ENCODE peak calls at places on chromosome 9, in ten cellular contexts. H is transverse colon, N is stomach, W is breast epithelium, E is sigmoid colon, L is HCT116, P is spleen, B is GM12892, Z is Panc1, Q is prostate gland. D is an unnamed sample.

GRCh38 chr9:71692337-71692736 is 76.0 kb downstream of the CEMIP2 start:
- DNase-seq in L (no peak), W (no peak), H (no peak), Q (no peak), Z (no peak), P (no peak), E (no peak), N (no peak), B (no peak), D (no peak)

GRCh38 chr9:133888048-133888778 is 103.9 kb downstream of the VAV2 start:
- DNase-seq in L (no peak), E (no peak), Q (no peak), B (no peak), H (no peak), N (no peak), P (no peak), W (no peak), Z (no peak), D (no peak)

GRCh38 chr9:114238919-114239879 is 83.7 kb upstream of the ORM1 start:
- DNase-seq in Q (no peak), E (no peak), B (no peak), N (no peak), L (no peak), Z (no peak), P (no peak), W (no peak), H (no peak), D (peak)

GRCh38 chr9:136107953-136108647 is 10.6 kb downstream of the TMEM250 start:
- DNase-seq in Z (no peak), L (no peak), N (no peak), Q (peak), H (peak), E (no peak), W (no peak), P (peak), B (no peak), D (no peak)

GRCh38 chr9:28264368-28264767 is 691.1 kb upstream of the C9orf72 start:
- DNase-seq in Z (no peak), E (no peak), P (no peak), W (no peak), Q (no peak), H (no peak), B (no peak), L (no peak), N (no peak), D (no peak)

GRCh38 chr9:114477642-114478041 is 27.6 kb downstream of the WHRN start:
- DNase-seq in N (no peak), Q (no peak), E (no peak), H (no peak), B (no peak), Z (no peak), P (no peak), L (no peak), W (no peak), D (no peak)

GRCh38 chr9:137199411-137200121 is 975 bp downstream of the TPRN start:
- DNase-seq in E (no peak), Q (no peak), N (no peak), Z (no peak), H (no peak), B (no peak), L (no peak), P (peak), W (no peak), D (no peak)

GRCh38 chr9:13149454-13149853 is 130.0 kb downstream of the MPDZ start:
- DNase-seq in Q (no peak), N (no peak), L (no peak), E (no peak), H (peak), Z (no peak), B (no peak), W (no peak), P (no peak), D (no peak)

GRCh38 chr9:744046-744712 is 97.3 kb upstream of the DMRT1 start:
- DNase-seq in Z (no peak), B (no peak), L (no peak), E (no peak), P (no peak), W (no peak), N (no peak), H (no peak), Q (no peak), D (no peak)

GRCh38 chr9:80090317-80090716 is 518.6 kb downstream of the TLE4 start:
- DNase-seq in Z (no peak), H (no peak), N (no peak), P (no peak), Q (no peak), L (no peak), B (no peak), E (no peak), W (no peak), D (no peak)

GRCh38 chr9:18485691-18486090 is 11.7 kb downstream of the ADAMTSL1 start:
- DNase-seq in Q (no peak), E (no peak), W (no peak), H (no peak), Z (no peak), N (no peak), P (no peak), B (no peak), L (no peak), D (no peak)

GRCh38 chr9:114454652-114455051 is 50.6 kb downstream of the WHRN start:
- DNase-seq in N (no peak), E (no peak), H (no peak), Z (no peak), B (no peak), Q (no peak), P (no peak), L (no peak), W (no peak), D (no peak)

GRCh38 chr9:19386469-19387044 is 6.5 kb upstream of the RPS6 start:
- DNase-seq in H (no peak), Q (no peak), E (no peak), P (no peak), W (no peak), Z (no peak), N (no peak), B (no peak), L (no peak), D (no peak)

GRCh38 chr9:120382453-120382852 is 197.5 kb downstream of the CDK5RAP2 start:
- DNase-seq in H (no peak), E (peak), L (no peak), P (no peak), B (no peak), Q (no peak), Z (no peak), W (no peak), N (no peak), D (no peak)

GRCh38 chr9:88974641-88975040 is 16.6 kb upstream of the S1PR3 start:
- DNase-seq in E (no peak), B (no peak), P (no peak), L (no peak), N (no peak), W (no peak), Z (no peak), Q (no peak), H (no peak), D (no peak)

GRCh38 chr9:97419315-97419867 is 7.5 kb downstream of the TDRD7 start:
- DNase-seq in P (no peak), B (no peak), N (no peak), E (no peak), Q (no peak), W (no peak), H (no peak), L (no peak), Z (no peak), D (no peak)

GRCh38 chr9:99569840-99570239 is 251.8 kb upstream of the NR4A3 start:
- DNase-seq in E (no peak), P (no peak), H (no peak), Z (no peak), Q (no peak), N (no peak), B (no peak), W (no peak), L (no peak), D (no peak)

GRCh38 chr9:20271107-20271506 is 351.2 kb downstream of the MLLT3 start:
- DNase-seq in L (no peak), W (no peak), H (no peak), Z (no peak), P (no peak), Q (no peak), E (no peak), B (no peak), N (no peak), D (no peak)

GRCh38 chr9:69143291-69143690 is 30.8 kb upstream of the TJP2 start:
- DNase-seq in L (no peak), H (no peak), N (no peak), W (no peak), Z (no peak), Q (no peak), E (no peak), B (no peak), P (no peak), D (no peak)

GRCh38 chr9:68507098-68507795 is 33.4 kb downstream of the TMEM252 start:
- DNase-seq in P (no peak), H (no peak), Z (no peak), E (no peak), B (no peak), N (no peak), W (no peak), L (peak), Q (no peak), D (no peak)

GRCh38 chr9:90124961-90125360 is 517.7 kb downstream of the DIRAS2 start:
- DNase-seq in L (no peak), Z (no peak), H (no peak), B (no peak), W (no peak), E (no peak), N (no peak), Q (no peak), P (no peak), D (no peak)

GRCh38 chr9:99859395-99859980 is 37.8 kb downstream of the NR4A3 start:
- DNase-seq in W (no peak), Q (no peak), E (no peak), L (no peak), Z (no peak), P (no peak), H (no peak), B (no peak), N (no peak), D (no peak)

GRCh38 chr9:132646726-132647125 is 23.1 kb downstream of the DDX31 start:
- DNase-seq in E (no peak), N (no peak), L (no peak), P (no peak), B (no peak), Q (no peak), Z (no peak), W (no peak), H (no peak), D (no peak)

DNA sequence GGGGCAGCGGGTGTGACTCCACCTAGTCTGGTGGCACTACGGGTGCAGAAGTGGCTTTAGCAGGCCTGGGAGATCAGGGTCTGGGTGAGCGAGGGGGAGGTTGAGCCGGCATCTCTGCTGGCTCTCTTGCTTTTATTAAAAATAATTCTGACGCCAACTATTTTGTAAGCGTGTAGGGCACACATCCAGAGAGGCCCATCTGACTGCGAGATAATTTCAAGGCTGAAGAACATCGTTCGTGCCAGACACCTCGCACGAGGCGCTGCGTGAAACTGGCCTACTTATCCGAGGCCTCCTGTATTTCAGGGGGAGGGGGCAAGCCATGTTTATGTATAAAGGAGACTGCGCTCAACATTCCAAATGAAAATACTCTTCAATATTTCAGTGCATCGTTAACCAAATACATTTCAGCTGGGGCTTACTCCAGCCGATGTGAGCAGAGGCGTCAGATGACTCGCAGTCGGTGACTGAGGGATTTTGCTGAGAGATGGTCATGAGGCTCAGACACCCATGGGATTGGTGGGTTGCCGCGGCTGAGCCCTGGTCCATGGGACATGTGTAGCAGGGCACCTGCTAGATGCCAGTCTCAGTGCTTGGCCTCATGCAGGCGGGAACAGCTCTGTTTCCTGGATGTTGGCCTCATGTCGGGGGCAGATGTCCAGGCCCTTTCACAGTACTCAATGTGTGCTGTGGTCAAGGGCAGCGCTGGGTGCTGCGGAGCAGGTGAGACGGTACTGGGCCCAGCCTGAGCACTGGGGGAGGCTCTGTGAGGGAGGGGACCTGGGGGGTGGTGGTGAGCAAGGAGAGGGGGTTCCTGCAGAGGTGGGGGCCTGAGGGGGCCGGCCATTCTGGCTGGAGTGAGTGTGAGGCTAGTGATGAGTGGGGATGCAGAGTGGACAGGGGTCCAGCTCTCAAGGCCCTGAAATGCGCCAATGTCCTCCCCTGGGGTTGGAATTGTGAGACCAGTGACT is 201.5 kb downstream of the DAB2IP start:
- DNase-seq in W (peak), N (no peak), B (no peak), Z (no peak), L (no peak), H (no peak), P (no peak), E (peak), Q (no peak), D (no peak)
- TF ChIP-seq POLR2AphosphoS5 in W (no peak), N (no peak), B (no peak), Z (no peak), L (no peak), H (no peak), P (no peak), E (no peak), Q (no peak), D (no peak)

DNA sequence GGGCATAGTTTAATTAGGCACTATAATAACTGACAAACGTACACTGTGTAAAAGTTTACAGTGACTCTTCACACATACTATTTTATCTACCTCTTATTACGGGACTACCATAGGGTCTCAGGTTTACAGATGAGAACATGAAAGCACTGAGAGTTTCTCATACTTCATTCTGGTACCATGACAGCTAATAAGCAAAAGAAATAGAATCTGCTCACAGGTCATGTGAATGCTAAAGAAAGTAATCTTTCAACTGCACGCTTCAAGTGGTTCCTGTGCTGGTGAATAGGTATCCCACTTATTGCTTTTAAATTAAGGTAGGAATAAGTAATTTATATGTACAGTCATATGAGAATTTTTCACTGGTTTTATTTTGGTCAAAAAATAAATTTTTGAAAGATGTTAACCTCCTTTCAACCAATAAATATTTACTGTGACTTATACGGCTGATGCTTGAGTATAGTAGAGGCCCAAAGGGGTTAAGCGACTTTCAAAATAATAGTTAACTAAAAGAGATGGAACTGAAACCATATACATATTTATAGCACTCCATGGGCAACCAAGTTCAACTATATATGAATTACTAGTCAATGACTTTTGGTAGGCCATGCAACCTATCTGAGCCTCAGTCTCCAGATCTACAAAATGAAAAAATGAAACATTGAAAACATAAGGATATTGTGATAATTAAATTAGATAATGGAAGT is 8.1 kb downstream of the CDKN2A start:
- DNase-seq in B (no peak), H (no peak), N (no peak), Z (no peak), L (no peak), W (no peak), Q (no peak), E (no peak), P (no peak), D (no peak)
- TF ChIP-seq POLR2AphosphoS5 in B (no peak), H (no peak), N (no peak), Z (no peak), L (no peak), W (no peak), Q (no peak), E (no peak), P (no peak), D (no peak)

DNA sequence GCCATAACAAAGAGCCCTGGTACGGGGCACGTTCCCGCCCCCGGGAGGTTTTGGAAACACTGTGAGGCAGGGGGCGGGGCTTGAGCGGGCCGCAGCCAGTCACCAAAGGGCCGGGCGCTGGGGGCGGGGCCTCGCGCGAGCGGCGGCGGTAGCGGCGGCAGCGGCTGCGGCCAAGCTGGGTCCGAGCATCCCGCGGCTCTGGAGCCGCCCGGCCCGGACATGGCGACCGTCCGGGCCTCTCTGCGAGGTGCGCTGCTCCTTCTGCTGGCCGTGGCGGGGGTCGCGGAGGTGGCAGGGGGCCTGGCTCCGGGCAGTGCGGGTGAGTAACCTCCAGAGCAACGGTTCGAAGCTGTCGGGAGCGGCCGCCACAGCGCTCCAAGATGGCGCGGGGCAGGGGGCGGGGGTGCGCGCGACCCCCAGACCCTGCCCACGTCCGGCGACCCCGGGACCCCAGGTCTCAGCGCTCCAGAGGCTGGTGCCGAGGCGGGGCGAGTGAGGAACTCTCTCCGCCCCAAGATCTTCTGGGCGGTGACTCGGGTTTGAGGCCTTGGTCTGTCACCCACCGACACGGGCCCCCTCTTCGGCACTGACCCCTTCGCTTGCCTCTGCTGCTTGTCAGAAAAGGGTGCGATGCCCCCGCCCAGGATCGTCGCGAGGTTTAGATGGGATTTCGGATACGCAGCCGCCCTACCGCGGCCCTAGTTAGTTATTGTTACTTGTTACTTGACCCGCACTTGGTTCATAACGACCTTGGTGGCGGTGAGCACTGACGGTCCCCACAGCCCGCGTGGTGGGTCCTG is at the start of gene RECK:
- DNase-seq in Q (peak), W (peak), N (peak), P (peak), B (peak), Z (peak), L (peak), E (peak), H (peak), D (peak)
- TF ChIP-seq POLR2AphosphoS5 in Q (no peak), W (no peak), N (peak), P (peak), B (no peak), Z (no peak), L (peak), E (peak), H (peak), D (no peak)

GRCh38 chr9:37433754-37434435 is 11.4 kb downstream of the GRHPR start:
- DNase-seq in Z (no peak), N (no peak), P (no peak), B (no peak), H (no peak), W (no peak), Q (no peak), E (peak), L (no peak), D (no peak)
- TF ChIP-seq POLR2AphosphoS5 in Z (no peak), N (no peak), P (peak), B (no peak), H (no peak), W (no peak), Q (no peak), E (no peak), L (no peak), D (no peak)

DNA sequence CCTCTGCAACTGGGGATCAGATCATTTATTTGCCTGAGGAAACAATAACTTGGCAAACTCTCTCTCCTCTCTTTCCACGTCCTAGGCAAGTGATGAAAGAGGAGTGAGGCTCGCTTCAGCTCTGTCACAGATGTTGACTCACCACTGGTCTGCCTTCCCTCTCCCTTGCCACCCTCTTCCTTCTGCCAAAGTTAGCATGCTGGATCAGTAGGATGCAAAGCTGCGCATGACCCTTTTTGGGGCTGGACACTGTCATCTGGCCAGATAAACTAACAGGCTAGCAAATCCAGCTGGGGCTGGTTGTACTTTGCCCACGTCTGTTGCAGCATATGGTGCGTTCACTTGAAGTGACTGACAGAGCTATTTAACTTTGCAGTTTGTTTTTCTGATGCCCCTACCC is 36.2 kb upstream of the SMARCA2 start:
- DNase-seq in L (no peak), Z (no peak), N (no peak), E (no peak), H (no peak), P (no peak), B (no peak), W (no peak), Q (no peak), D (no peak)
- TF ChIP-seq POLR2AphosphoS5 in L (no peak), Z (no peak), N (no peak), E (no peak), H (no peak), P (no peak), B (no peak), W (no peak), Q (no peak), D (no peak)